ENCODE peak calls at places on chromosome 19, in ten cellular contexts. R is mucosa of descending colon, K is body of pancreas, D is fibroblast of the aortic adventitia, Z is right lobe of liver, C is hepatocyte, M is activated B cell treated with CpG ODN at 0.5 μM for 24 hours, N is RWPE1, B is tibial artery, V is heart right ventricle. E is an unnamed sample.

GRCh38 chr19:32464279-32464678 is 58.7 kb downstream of the DPY19L3 start:
- DNase-seq in V (no peak), Z (no peak), R (no peak), M (no peak), N (no peak), D (peak), C (no peak), B (no peak), K (no peak), E (no peak)

GRCh38 chr19:58279042-58279924 is 528 bp downstream of the ZNF8 start:
- DNase-seq in N (peak), C (peak), K (peak), V (peak), Z (peak), R (peak), M (peak), D (peak), B (peak), E (peak)

GRCh38 chr19:2145831-2146241 is 5.5 kb downstream of the AP3D1 start:
- DNase-seq in D (no peak), R (no peak), Z (no peak), M (no peak), B (no peak), V (no peak), K (no peak), C (no peak), N (no peak), E (no peak)

GRCh38 chr19:48999481-49000325 is 6.0 kb downstream of the RUVBL2 start:
- DNase-seq in B (no peak), N (no peak), C (peak), Z (peak), D (peak), R (peak), V (no peak), K (peak), M (peak), E (peak)

GRCh38 chr19:23345838-23346237 is 49.4 kb downstream of the ZNF91 start:
- DNase-seq in M (no peak), C (no peak), D (no peak), N (no peak), R (no peak), V (no peak), Z (no peak), B (no peak), K (no peak), E (no peak)

GRCh38 chr19:12899891-12900518 is 9.0 kb downstream of the GCDH start:
- DNase-seq in Z (no peak), C (no peak), K (no peak), D (no peak), V (no peak), B (no peak), R (no peak), M (no peak), N (no peak), E (no peak)

GRCh38 chr19:1460033-1460995 is 10.4 kb downstream of the APC2 start:
- DNase-seq in R (no peak), C (no peak), N (no peak), M (no peak), V (no peak), D (no peak), K (no peak), B (no peak), Z (no peak), E (no peak)

GRCh38 chr19:54069482-54069881 is 5.8 kb upstream of the VSTM1 start:
- DNase-seq in R (no peak), D (no peak), M (no peak), B (no peak), N (no peak), V (no peak), K (no peak), C (no peak), Z (no peak), E (no peak)

GRCh38 chr19:8115805-8116396 is 33.5 kb downstream of the FBN3 start:
- DNase-seq in M (no peak), R (no peak), V (no peak), C (no peak), Z (no peak), K (no peak), B (no peak), D (no peak), N (no peak), E (no peak)

GRCh38 chr19:49468746-49469447 is 5.1 kb upstream of the FLT3LG start:
- DNase-seq in K (no peak), D (peak), Z (no peak), V (peak), N (peak), M (peak), R (peak), B (peak), C (peak), E (peak)

GRCh38 chr19:53942001-53942786 is 20.5 kb upstream of the CACNG8 start:
- DNase-seq in R (no peak), B (no peak), M (no peak), K (no peak), C (peak), D (no peak), Z (no peak), V (no peak), N (peak), E (no peak)

GRCh38 chr19:1069009-1069779 is 2.2 kb downstream of the ARHGAP45 start:
- DNase-seq in C (no peak), M (peak), B (peak), Z (peak), R (peak), K (no peak), V (peak), N (no peak), D (no peak), E (peak)

GRCh38 chr19:10412257-10412977 is 7.9 kb upstream of the PDE4A start:
- DNase-seq in D (no peak), Z (no peak), N (no peak), M (no peak), B (no peak), V (no peak), C (no peak), R (no peak), K (no peak), E (no peak)

GRCh38 chr19:18322318-18322758 is 538 bp downstream of the LSM4 start:
- DNase-seq in C (peak), R (peak), B (no peak), M (no peak), K (no peak), Z (peak), D (peak), V (peak), N (peak), E (peak)

GRCh38 chr19:33849551-33850147 is 53.0 kb downstream of the KCTD15 start:
- DNase-seq in Z (no peak), K (no peak), D (no peak), R (no peak), N (no peak), M (no peak), C (no peak), B (peak), V (no peak), E (no peak)

GRCh38 chr19:16978156-16978555 is 48.5 kb downstream of the CPAMD8 start:
- DNase-seq in C (no peak), N (no peak), R (no peak), M (no peak), Z (no peak), B (no peak), V (no peak), D (no peak), K (no peak), E (no peak)

DNA sequence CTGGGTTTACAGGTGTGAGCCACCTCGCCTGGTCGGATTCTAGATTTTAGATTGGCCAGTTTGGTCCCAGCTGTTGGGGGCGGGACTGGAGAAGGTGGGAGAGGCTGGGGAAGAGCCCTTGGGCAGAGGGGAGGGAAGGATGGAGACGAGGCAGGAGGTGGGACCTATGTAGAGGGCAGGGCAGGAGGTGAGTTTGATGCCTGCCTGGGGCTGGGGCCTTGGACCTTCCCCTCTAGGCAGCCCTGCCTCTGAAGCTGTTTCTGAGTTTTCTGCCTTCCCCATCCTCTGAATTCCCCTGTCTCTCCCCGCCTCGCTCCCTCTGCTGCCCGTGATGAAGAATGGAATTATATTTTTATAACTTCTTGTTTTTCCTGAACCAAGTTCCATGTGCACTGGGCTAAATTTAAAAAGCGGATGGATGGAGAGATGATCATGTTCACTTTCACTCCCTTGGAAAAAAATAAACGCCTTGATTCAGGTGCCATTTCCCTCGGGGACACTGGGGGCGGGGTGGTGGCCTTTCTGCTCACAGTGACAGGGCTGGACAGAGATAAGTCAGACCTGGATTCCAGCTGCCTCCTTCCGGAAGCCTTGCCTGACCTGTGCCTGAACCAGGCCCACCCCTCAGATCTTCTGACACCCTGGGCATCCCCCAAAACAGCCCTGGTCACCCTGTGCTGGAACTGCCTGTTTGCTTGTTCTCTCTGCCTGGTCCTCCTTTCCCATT is 16.5 kb upstream of the TNFAIP8L1 start:
- DNase-seq in K (no peak), N (no peak), V (no peak), Z (no peak), R (no peak), C (peak), D (peak), M (no peak), B (no peak), E (no peak)
- TF ChIP-seq CTCF in K (no peak), N (no peak), V (no peak), Z (no peak), R (no peak), C (peak), D (peak), M (no peak), B (no peak), E (no peak)

GRCh38 chr19:46514589-46515289 is 19.1 kb upstream of the PNMA8B start:
- DNase-seq in K (no peak), R (no peak), Z (no peak), C (no peak), B (no peak), D (no peak), V (no peak), N (no peak), M (no peak), E (no peak)

GRCh38 chr19:46515290-46515609 is 19.6 kb upstream of the PNMA8B start:
- DNase-seq in K (no peak), D (no peak), C (no peak), N (no peak), V (no peak), R (no peak), M (no peak), Z (no peak), B (no peak), E (no peak)

GRCh38 chr19:46517471-46517870 is 21.8 kb upstream of the PNMA8B start:
- DNase-seq in R (no peak), V (no peak), K (no peak), Z (no peak), B (no peak), N (no peak), D (no peak), M (no peak), C (no peak), E (no peak)

GRCh38 chr19:46513461-46514236 is 18.0 kb upstream of the PNMA8B start:
- DNase-seq in K (peak), V (peak), M (peak), N (peak), C (peak), Z (peak), D (peak), R (peak), B (peak), E (peak)

GRCh38 chr19:46515879-46516350 is 20.2 kb upstream of the PNMA8B start:
- DNase-seq in B (no peak), D (peak), Z (no peak), R (no peak), V (no peak), M (no peak), K (no peak), N (peak), C (peak), E (no peak)
- TF ChIP-seq CTCF in B (peak), D (peak), Z (peak), R (no peak), V (peak), M (no peak), K (peak), N (peak), C (peak), E (peak)

GRCh38 chr19:37778613-37779138 is 710 bp downstream of the ZNF573 start:
- DNase-seq in D (peak), Z (no peak), C (peak), M (no peak), N (peak), B (no peak), V (no peak), K (no peak), R (no peak), E (no peak)

GRCh38 chr19:37779139-37780035 is at the start of gene ZNF573:
- DNase-seq in M (peak), K (peak), R (peak), N (peak), Z (peak), C (peak), V (peak), B (peak), D (peak), E (peak)
- TF ChIP-seq CTCF in M (no peak), K (peak), R (no peak), N (no peak), Z (peak), C (no peak), V (peak), B (peak), D (peak), E (peak)

GRCh38 chr19:5131866-5132561 is 163.1 kb downstream of the KDM4B start:
- DNase-seq in N (peak), B (no peak), K (no peak), C (peak), M (no peak), R (no peak), D (no peak), Z (no peak), V (no peak), E (no peak)

GRCh38 chr19:5129691-5130090 is 160.8 kb downstream of the KDM4B start:
- DNase-seq in D (no peak), C (no peak), M (no peak), V (no peak), Z (no peak), B (no peak), N (no peak), K (no peak), R (no peak), E (no peak)

GRCh38 chr19:5130371-5131030 is 161.6 kb downstream of the KDM4B start:
- DNase-seq in C (no peak), B (no peak), Z (no peak), N (no peak), R (peak), D (no peak), V (no peak), K (peak), M (peak), E (no peak)

GRCh38 chr19:5132698-5133651 is 164.1 kb downstream of the KDM4B start:
- DNase-seq in N (no peak), M (no peak), C (no peak), R (no peak), K (no peak), B (no peak), Z (no peak), D (no peak), V (no peak), E (no peak)

DNA sequence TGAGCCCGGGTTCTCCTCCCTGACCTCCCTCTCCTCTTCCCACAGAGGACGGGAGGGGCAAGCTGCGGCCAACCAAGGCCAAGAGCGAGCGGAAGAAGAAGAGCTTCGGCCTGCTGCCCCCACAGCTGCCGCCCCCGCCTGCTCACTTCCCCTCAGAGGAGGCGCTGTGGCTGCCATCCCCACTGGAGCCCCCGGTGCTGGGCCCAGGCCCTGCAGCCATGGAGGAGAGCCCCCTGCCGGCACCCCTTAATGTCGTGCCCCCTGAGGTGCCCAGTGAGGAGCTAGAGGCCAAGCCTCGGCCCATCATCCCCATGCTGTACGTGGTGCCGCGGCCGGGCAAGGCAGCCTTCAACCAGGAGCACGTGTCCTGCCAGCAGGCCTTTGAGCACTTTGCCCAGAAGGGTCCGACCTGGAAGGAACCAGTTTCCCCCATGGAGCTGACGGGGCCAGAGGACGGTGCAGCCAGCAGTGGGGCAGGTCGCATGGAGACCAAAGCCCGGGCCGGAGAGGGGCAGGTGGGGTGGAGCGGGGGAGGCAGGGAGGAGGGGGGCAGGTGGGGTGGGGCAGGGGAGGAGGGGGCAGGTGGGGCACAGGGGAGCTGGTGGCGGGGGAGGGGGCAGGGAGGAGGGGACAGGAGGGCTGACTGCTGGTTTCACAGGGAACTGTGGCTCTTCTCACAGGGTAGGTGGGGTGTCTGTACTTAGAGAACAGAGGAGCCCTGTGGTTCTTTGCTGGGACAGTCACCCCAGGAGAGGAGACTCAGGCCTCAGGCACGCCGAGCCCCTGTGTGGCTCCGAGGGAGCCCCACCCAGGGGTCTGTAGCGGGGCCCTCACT is 162.3 kb downstream of the KDM4B start:
- DNase-seq in R (no peak), B (no peak), K (no peak), N (no peak), M (peak), C (peak), V (no peak), Z (no peak), D (no peak), E (no peak)
- TF ChIP-seq CTCF in R (no peak), B (no peak), K (no peak), N (no peak), M (no peak), C (no peak), V (no peak), Z (no peak), D (no peak), E (no peak)

GRCh38 chr19:51389143-51389542 is 1.2 kb downstream of the C19orf84 start:
- DNase-seq in D (no peak), K (no peak), M (no peak), V (no peak), Z (no peak), R (no peak), C (no peak), N (no peak), B (no peak), E (no peak)

GRCh38 chr19:51398096-51398704 is 7.8 kb upstream of the C19orf84 start:
- DNase-seq in B (no peak), V (no peak), M (no peak), R (no peak), D (peak), Z (no peak), K (no peak), N (peak), C (peak), E (no peak)

GRCh38 chr19:51391073-51391611 is 751 bp upstream of the C19orf84 start:
- DNase-seq in V (no peak), M (no peak), D (no peak), R (no peak), N (no peak), C (no peak), Z (no peak), B (no peak), K (no peak), E (no peak)

GRCh38 chr19:51396175-51396574 is 5.8 kb upstream of the C19orf84 start:
- DNase-seq in B (no peak), V (no peak), N (no peak), D (no peak), K (no peak), C (no peak), M (no peak), R (no peak), Z (no peak), E (no peak)

GRCh38 chr19:51394045-51394836 is 3.9 kb upstream of the C19orf84 start:
- DNase-seq in Z (peak), C (peak), B (peak), M (peak), K (peak), R (peak), D (peak), V (peak), N (peak), E (peak)
- TF ChIP-seq CTCF in Z (no peak), C (peak), B (no peak), M (no peak), K (no peak), R (no peak), D (no peak), V (peak), N (no peak), E (no peak)

DNA sequence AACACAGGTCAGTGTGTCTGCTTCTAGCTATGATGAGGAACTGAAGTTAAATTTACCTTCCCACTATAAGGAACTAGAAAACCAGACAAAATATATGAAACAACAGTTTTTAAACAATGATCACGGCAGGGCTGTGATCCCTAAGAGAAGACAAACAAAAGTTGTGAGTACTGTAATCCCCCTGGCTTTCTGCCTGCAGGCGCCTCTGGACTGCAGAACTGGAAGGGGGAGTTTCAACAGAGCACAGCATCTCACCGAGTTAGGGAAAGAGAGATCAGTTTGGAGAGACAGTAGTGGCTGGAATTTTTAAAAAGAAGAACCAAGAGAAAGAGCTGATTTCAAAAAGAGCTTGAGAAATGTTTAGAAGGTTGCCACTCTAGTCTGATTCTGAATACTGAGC is 475.4 kb downstream of the UQCRFS1 start:
- DNase-seq in B (no peak), M (no peak), K (no peak), N (no peak), Z (no peak), R (no peak), D (peak), C (no peak), V (no peak), E (no peak)
- TF ChIP-seq CTCF in B (no peak), M (no peak), K (no peak), N (no peak), Z (no peak), R (no peak), D (no peak), C (no peak), V (no peak), E (no peak)

GRCh38 chr19:3671680-3672574 is 28.3 kb downstream of the PIP5K1C start:
- DNase-seq in V (no peak), C (no peak), D (peak), B (no peak), R (no peak), K (no peak), N (no peak), Z (no peak), M (no peak), E (no peak)
- TF ChIP-seq CTCF in V (peak), C (no peak), D (peak), B (no peak), R (no peak), K (no peak), N (no peak), Z (no peak), M (no peak), E (peak)

GRCh38 chr19:40512473-40513344 is 45.9 kb downstream of the SPTBN4 start:
- DNase-seq in K (no peak), V (no peak), N (no peak), B (no peak), D (no peak), Z (no peak), M (no peak), R (no peak), C (peak), E (no peak)
- TF ChIP-seq CTCF in K (no peak), V (no peak), N (no peak), B (no peak), D (no peak), Z (no peak), M (no peak), R (no peak), C (no peak), E (no peak)

DNA sequence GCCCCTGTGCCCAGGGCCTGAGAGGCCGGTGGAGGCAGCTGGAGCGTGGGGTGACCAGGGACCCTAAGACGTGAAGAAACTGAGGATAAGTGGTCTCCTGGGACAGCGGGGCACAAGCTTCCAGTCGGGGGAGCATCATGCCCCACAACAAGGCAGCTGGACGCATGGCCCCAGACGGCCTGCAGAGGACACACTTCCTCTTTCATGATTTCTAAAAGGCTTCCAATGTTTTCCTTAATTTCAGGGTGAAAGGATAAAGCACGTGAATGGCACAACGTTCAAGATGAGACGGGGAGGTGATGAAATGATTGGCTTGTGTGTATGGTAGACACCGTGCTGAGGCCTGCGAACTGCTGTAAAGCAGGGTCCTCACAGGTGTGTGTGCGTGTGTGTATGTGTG is 20.2 kb upstream of the MYDGF start:
- DNase-seq in B (no peak), R (no peak), M (no peak), N (no peak), D (no peak), V (no peak), K (no peak), Z (no peak), C (no peak), E (no peak)
- TF ChIP-seq CTCF in B (no peak), R (no peak), M (no peak), N (no peak), D (no peak), V (no peak), K (no peak), Z (no peak), C (no peak), E (no peak)